ENCODE peak calls at places on chromosome 1, in ten cellular contexts. Z is AG10803, S is astrocyte of the spinal cord, T is GM06990, K is adrenal gland, V is Panc1, P is fibroblast of lung, F is endothelial cell, R is fibroblast of mammary gland, X is tibial artery. Q is an unnamed sample.

GRCh38 chr1:64246294-64246917 is 43.0 kb downstream of the UBE2U start:
- DNase-seq in Z (peak; percentile 51), S (peak; percentile 64), T (no peak), K (no peak), V (peak; percentile 41), P (peak; percentile 34), F (no peak), R (peak; percentile 59), X (no peak), Q (peak; percentile 25)

GRCh38 chr1:85579619-85580018 is 942 bp upstream of the CCN1 start:
- DNase-seq in Z (peak; percentile 87), S (peak; percentile 75), T (no peak), K (no peak), V (peak; percentile 64), P (peak; percentile 84), F (peak; percentile 57), R (peak; percentile 73), X (peak; percentile 77), Q (peak; percentile 30)

GRCh38 chr1:3377604-3378279 is 76.7 kb upstream of the ARHGEF16 start:
- DNase-seq in Z (no peak), S (no peak), T (no peak), K (no peak), V (no peak), P (no peak), F (no peak), R (no peak), X (no peak), Q (no peak)

GRCh38 chr1:11342677-11343076 is 69.7 kb downstream of the UBIAD1 start:
- DNase-seq in Z (no peak), S (no peak), T (no peak), K (no peak), V (no peak), P (no peak), F (no peak), R (no peak), X (no peak), Q (no peak)

GRCh38 chr1:184056921-184057496 is 5.5 kb downstream of the TSEN15 start:
- DNase-seq in Z (peak; percentile 96), S (peak; percentile 72), T (no peak), K (no peak), V (peak; percentile 58), P (peak; percentile 87), F (no peak), R (peak; percentile 49), X (no peak), Q (no peak)

GRCh38 chr1:95073446-95073845 is 695 bp upstream of the ALG14 start:
- DNase-seq in Z (no peak), S (no peak), T (no peak), K (no peak), V (no peak), P (no peak), F (no peak), R (no peak), X (no peak), Q (no peak)

GRCh38 chr1:71621785-71622184 is 541.0 kb upstream of the ZRANB2 start:
- DNase-seq in Z (peak; percentile 55), S (peak; percentile 79), T (no peak), K (no peak), V (no peak), P (peak; percentile 90), F (no peak), R (peak; percentile 91), X (no peak), Q (no peak)

GRCh38 chr1:28507646-28508434 is 2.0 kb downstream of the RCC1 start:
- DNase-seq in Z (no peak), S (no peak), T (no peak), K (no peak), V (no peak), P (no peak), F (no peak), R (peak; percentile 12), X (no peak), Q (no peak)

GRCh38 chr1:166944186-166944967 is 31.0 kb downstream of the ILDR2 start:
- DNase-seq in Z (peak; percentile 42), S (peak; percentile 89), T (no peak), K (no peak), V (no peak), P (peak; percentile 98), F (no peak), R (no peak), X (no peak), Q (no peak)

GRCh38 chr1:154556422-154556821 is 2.0 kb downstream of the UBE2Q1 start:
- DNase-seq in Z (peak; percentile 57), S (no peak), T (no peak), K (no peak), V (no peak), P (peak; percentile 64), F (no peak), R (peak; percentile 8), X (no peak), Q (no peak)

DNA sequence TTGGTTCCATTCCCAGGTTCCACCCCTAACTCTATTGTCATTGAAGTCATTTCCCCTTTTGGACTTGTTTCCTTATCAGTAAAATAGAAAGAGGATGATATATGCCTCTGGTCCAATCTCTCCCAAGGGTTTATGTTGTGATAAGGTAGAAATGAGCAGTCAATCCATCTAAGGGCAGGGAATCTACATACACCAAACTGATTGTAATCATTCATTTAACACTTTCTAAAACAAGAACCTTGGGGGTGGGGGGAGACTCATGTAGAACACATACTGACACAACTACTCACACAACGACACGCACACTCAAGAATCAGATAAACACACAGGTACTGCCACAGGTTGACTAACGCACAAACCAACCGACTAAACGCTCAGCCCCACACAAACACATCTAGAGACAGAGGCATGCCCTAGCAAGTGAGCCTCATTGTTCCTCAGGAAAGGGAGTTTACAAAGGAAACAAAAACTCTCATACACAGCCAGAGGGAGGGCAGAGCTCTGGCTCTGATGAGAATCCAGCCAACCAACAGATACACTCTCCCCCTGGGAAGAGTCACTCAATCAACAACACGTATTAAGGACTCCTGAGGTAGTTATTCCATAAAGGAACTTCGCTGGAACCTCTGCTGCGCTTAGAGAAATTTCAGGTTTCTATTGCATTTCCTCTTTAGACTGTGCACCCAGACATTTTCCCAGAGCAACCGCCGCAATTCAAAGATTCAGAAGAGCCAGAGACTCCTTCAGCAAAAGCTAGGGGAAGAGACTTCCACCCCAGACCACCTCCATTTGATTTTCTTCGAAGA is 982 bp downstream of the F11R start:
- DNase-seq in Z (no peak), S (no peak), T (no peak), K (no peak), V (no peak), P (no peak), F (peak; percentile 11), R (no peak), X (no peak), Q (no peak)
- TF ChIP-seq CTCF in Z (no peak), S (no peak), T (no peak), K (no peak), V (no peak), P (no peak), F (no peak), R (no peak), X (no peak), Q (no peak)

DNA sequence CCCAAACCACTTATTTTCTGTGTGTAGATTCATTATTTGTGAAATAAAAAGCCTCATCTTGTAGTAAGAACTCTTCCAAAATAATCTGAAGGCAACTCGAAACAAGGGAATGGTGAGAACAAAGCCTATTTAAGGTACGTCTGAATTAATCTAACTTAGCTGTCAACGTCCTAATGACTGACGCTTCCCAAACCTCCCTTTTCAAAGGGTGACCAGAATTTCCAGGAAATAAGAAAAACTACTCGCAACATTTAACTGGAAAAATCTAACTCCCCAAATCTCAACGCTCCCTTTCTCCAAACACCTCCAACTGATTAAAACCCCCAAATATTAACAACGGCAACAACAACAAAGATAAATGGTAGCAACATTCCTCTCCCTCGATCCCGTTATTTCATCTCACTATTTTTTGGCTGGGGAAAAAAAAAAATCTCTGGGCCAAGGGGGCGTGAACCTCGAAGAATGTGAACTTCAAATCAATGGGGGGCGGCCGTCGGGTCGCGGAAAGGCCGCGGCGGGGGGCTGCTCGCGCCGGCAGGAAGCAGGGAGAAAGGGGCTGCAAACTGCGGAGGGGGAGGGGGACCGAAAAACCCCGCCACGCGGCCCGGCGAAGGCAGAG is 631 bp downstream of the SRSF10 start:
- DNase-seq in Z (no peak), S (no peak), T (no peak), K (no peak), V (no peak), P (no peak), F (no peak), R (no peak), X (no peak), Q (no peak)
- TF ChIP-seq CTCF in Z (no peak), S (no peak), T (no peak), K (no peak), V (no peak), P (no peak), F (no peak), R (no peak), X (no peak), Q (no peak)

DNA sequence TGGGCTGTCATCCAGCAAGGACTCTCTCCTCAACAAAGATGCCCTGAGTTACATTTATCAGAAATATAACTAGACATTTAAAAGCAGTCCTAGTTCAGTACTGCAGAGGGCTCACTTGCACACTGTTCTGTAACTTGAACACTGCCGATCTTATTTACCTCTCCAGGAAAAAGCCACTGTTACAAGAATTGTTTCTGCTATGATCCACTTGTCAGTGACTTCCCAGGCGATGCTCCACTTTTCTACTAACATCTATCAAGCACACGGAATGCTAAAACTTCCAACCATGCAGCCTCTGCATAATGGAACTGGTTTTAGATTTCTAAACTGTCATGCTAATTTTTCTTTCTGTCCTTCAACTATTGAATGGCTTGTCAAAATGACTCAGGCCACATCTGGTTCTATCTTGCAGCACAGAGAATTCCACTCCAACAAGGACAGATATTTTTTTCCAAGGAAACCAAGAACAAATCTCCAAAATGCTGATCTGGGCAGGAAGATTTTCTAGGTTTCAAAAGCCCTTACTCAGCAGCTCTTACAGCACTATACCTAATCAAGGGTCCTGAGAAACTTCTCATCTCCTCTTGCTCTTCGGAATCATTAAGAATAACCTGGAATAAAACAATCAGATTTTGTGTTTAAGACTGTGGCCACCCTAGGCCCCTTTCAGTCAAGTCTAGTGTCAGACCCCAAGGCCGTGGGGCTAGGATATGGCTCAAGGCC is 9.9 kb downstream of the SEC16B start:
- DNase-seq in Z (peak; percentile 54), S (peak; percentile 48), T (no peak), K (no peak), V (no peak), P (peak; percentile 35), F (no peak), R (peak; percentile 59), X (no peak), Q (no peak)
- TF ChIP-seq CTCF in Z (peak; percentile 62), S (peak; percentile 48), T (peak; percentile 26), K (peak; percentile 50), V (peak; percentile 75), P (peak; percentile 47), F (peak; percentile 15), R (peak; percentile 48), X (no peak), Q (no peak)

DNA sequence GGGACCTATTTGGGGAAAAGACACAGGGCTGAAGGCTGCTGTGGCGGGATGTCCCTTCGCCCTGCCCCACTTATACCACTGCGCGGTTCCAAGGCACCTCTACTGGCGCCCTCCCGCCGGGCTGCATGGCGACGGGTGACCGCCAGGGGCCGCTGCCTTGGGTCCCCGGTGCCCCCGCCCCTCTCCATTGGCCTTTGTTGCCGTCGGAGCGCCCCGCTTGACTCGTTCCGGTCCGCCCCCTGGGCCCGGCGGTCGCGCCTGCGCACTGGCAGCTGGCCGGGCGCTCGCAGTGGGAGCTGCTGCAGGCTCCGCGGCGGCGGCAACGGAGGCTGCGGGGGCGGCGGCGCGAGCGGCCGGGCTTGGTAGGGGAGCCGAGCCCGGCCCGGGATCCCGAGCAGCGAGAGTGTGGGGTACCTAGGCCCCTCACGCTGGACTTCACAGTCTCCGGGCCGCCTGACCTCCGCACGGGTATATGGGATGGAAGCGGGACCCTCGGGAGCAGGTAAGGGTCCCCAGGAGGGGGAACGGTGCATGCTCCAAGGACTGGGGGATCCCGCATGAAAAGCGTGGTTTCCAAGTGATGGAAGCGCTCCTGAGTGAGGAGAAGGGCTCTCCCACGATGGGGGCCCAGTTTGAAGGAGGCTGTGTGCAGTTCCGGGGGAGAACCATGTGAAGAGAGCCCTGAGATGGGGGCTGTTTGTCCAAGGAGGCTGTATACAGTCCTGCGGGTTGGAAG is at the start of gene AGO1:
- DNase-seq in Z (peak; percentile 90), S (peak; percentile 92), T (peak; percentile 97), K (peak; percentile 97), V (peak; percentile 47), P (peak; percentile 86), F (peak; percentile 99), R (peak; percentile 89), X (peak; percentile 95), Q (peak; percentile 100)
- TF ChIP-seq CTCF in Z (peak; percentile 71), S (peak; percentile 88), T (peak; percentile 92), K (peak; percentile 97), V (peak; percentile 99), P (peak; percentile 77), F (peak; percentile 93), R (peak; percentile 70), X (peak; percentile 98), Q (peak; percentile 99)